ENCODE peak calls at places on chromosomes 6 and 20, in nine cellular contexts. X is GM06990; A is fibroblast of lung; D is neural crest cell; J is HCT116; E is BJ; Q is CD4-positive, alpha-beta T cell; W is PC-3; R is GM10248. B is an unnamed sample.
A peak's percentile ranks its signal among the peaks of the same experiment; 100 is the strongest.

GRCh38 chr6:36204068-36204753 is 7.7 kb downstream of the BRPF3 start:
- DNase-seq in X (peak; percentile 48), A (no peak), D (no peak), J (no peak), E (no peak), Q (peak; percentile 23), W (no peak), R (no peak), B (peak; percentile 72)

GRCh38 chr6:84078335-84078734 is 44.8 kb downstream of the MRAP2 start:
- DNase-seq in X (no peak), A (no peak), D (no peak), J (no peak), E (no peak), Q (no peak), W (no peak), R (no peak), B (no peak)

GRCh38 chr6:84462697-84463096 is 235.3 kb upstream of the CEP162 start:
- DNase-seq in X (no peak), A (peak; percentile 80), D (no peak), J (no peak), E (peak; percentile 65), Q (no peak), W (peak; percentile 15), R (no peak), B (no peak)

GRCh38 chr20:37914672-37915433 is 11.9 kb downstream of the VSTM2L start:
- DNase-seq in X (peak; percentile 57), A (no peak), D (peak; percentile 51), J (no peak), E (no peak), Q (peak; percentile 11), W (no peak), R (no peak), B (peak; percentile 38)

GRCh38 chr6:37800904-37801669 is 18.4 kb upstream of the ZFAND3 start:
- DNase-seq in X (no peak), A (no peak), D (no peak), J (no peak), E (no peak), Q (no peak), W (no peak), R (no peak), B (no peak)

GRCh38 chr6:38404900-38405556 is 234.7 kb downstream of the BTBD9 start:
- DNase-seq in X (no peak), A (peak; percentile 39), D (no peak), J (no peak), E (no peak), Q (no peak), W (peak; percentile 94), R (no peak), B (no peak)

GRCh38 chr6:134753001-134753400 is 196.9 kb downstream of the ALDH8A1 start:
- DNase-seq in X (no peak), A (no peak), D (no peak), J (no peak), E (no peak), Q (no peak), W (no peak), R (no peak), B (no peak)

GRCh38 chr6:107841265-107841650 is 17.1 kb upstream of the SCML4 start:
- DNase-seq in X (no peak), A (no peak), D (no peak), J (no peak), E (no peak), Q (no peak), W (no peak), R (no peak), B (no peak)

GRCh38 chr20:51492167-51493092 is 50.1 kb downstream of the NFATC2 start:
- DNase-seq in X (no peak), A (peak; percentile 77), D (no peak), J (no peak), E (no peak), Q (no peak), W (no peak), R (no peak), B (no peak)

GRCh38 chr6:55820696-55821095 is 54.7 kb downstream of the BMP5 start:
- DNase-seq in X (no peak), A (no peak), D (no peak), J (no peak), E (no peak), Q (no peak), W (no peak), R (no peak), B (no peak)

GRCh38 chr6:40342674-40343230 is 244.4 kb downstream of the LRFN2 start:
- DNase-seq in X (no peak), A (no peak), D (no peak), J (no peak), E (no peak), Q (no peak), W (no peak), R (no peak), B (no peak)

GRCh38 chr20:55097621-55098020 is 622.2 kb downstream of the DOK5 start:
- DNase-seq in X (no peak), A (no peak), D (no peak), J (no peak), E (no peak), Q (no peak), W (no peak), R (no peak), B (no peak)

GRCh38 chr20:60490184-60490583 is 532.0 kb downstream of the CDH26 start:
- DNase-seq in X (no peak), A (no peak), D (no peak), J (no peak), E (no peak), Q (no peak), W (no peak), R (no peak), B (no peak)
- TF ChIP-seq CTCF in X (no peak), A (no peak), D (no peak), J (no peak), E (no peak), Q (no peak), W (no peak), R (no peak), B (no peak)

DNA sequence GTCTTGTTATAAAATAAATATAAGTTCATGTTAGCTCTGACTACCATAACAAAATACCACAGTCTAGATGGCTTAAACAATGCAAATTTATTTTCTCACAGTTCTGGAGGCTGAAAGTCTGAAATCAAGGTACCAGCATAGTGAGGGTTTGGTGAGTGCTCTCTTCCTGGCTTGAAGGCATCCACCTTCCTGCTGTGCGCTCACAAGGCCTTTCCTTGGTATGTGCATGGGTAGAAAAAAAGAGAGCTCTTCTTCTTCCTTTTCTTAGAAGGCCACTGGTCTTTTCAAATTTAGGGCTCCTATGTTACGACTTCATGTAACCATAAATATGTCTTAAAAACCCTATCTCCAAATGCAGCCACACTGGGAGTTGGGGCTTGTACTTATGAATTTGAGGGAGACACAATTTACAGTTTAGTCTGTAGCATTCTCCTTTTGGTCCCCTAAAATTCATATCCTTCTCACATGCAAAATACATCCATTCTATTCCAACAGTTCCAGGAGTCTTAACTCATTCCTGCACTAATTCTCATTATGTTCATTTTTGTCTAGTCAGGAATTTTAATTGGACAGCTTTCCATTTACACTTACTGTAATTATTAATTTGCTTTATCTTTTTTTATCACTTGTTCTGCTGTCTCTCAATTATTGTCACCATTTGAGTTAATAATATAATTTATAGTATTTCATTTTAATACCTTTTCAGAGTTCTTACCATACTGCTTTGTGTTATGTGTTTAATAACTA is 381.9 kb upstream of the EPHA7 start:
- DNase-seq in X (no peak), A (no peak), D (no peak), J (no peak), E (no peak), Q (no peak), W (no peak), R (no peak), B (no peak)
- TF ChIP-seq CTCF in X (no peak), A (no peak), D (no peak), J (no peak), E (no peak), Q (no peak), W (no peak), R (no peak), B (no peak)

GRCh38 chr20:25301357-25301920 is 53.6 kb downstream of the PYGB start:
- DNase-seq in X (no peak), A (no peak), D (no peak), J (no peak), E (no peak), Q (no peak), W (no peak), R (no peak), B (no peak)

GRCh38 chr20:25302596-25302995 is 54.7 kb downstream of the PYGB start:
- DNase-seq in X (no peak), A (no peak), D (no peak), J (no peak), E (no peak), Q (no peak), W (no peak), R (no peak), B (no peak)

GRCh38 chr20:25297141-25297905 is 49.4 kb downstream of the PYGB start:
- DNase-seq in X (no peak), A (no peak), D (no peak), J (no peak), E (no peak), Q (no peak), W (no peak), R (peak; percentile 78), B (no peak)

GRCh38 chr20:25300496-25301170 is 52.7 kb downstream of the PYGB start:
- DNase-seq in X (no peak), A (peak; percentile 34), D (no peak), J (no peak), E (no peak), Q (no peak), W (no peak), R (no peak), B (no peak)

DNA sequence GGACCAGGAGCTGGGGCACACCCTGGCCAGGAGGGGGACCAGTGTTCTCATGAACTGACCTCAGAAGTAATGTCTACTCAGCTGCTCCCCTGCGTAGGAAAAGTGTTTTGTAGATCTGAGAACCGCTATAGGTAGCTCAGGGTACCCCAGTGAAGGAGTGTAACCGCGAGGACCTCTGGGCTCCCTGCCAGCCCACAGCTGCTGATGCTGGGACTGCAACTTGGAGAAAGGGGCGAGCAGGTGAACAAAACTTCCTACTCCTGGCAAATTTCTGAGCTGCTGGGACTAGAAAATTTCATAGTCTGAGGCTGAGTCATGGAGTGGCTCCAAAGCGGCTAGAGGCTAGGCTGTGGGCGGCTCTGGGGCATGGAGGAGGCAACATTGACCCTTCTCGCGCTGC is 51.9 kb downstream of the PYGB start:
- DNase-seq in X (no peak), A (peak; percentile 63), D (no peak), J (no peak), E (no peak), Q (no peak), W (peak; percentile 31), R (no peak), B (no peak)
- TF ChIP-seq CTCF in X (no peak), A (no peak), D (no peak), J (no peak), E (no peak), Q (no peak), W (no peak), R (peak; percentile 19), B (no peak)

DNA sequence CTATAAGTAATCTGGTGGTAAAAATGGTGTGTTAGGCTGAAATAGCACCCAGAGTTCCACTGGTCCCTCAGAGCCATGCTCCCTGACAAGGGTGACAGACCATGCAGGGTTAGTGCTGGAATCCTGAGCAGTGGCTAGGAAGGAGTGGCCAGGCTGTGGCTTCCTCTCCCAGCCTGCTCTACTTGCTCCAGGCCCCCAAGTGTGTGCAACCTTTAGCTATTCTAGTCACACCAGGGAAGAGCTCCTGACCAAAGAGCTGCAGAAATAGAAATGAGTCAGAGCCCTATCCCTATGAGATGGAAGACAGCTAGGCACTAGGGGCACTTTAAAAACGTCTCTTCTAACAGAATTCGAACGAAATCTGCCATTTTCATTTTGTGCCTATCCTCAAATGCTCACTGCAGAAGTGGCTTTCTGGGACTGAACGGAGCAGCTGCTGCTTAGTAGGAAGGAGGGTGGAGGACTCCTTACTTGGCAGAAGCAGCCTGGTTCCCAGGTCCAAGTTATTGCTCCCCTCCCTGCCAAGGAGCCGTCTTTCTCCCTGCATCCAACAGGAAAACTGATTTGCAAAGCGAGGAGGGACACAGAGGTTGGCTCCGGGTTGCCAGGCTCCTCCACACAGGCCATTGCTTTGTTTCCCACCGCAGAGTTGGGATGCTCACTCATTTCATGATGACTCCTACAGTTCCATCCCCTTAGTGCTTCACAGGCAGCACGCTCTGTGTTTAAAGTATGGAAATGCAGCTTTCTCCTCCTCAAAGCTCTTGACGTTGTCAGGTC is 754.5 kb downstream of the C6orf118 start:
- DNase-seq in X (no peak), A (no peak), D (no peak), J (no peak), E (no peak), Q (no peak), W (no peak), R (no peak), B (no peak)
- TF ChIP-seq CTCF in X (no peak), A (no peak), D (no peak), J (no peak), E (no peak), Q (no peak), W (no peak), R (no peak), B (no peak)